ENCODE peak calls at places on chromosome 17, in seven cellular contexts. One of them, this sample, is unnamed.

GRCh38 chr17:79626156-79626890 is 15.5 kb upstream of the RBFOX3 start:
- DNase-seq in nephron progenitor cell: no peak
- DNase-seq in mesendoderm: no peak
- DNase-seq in caudate nucleus: no peak
- DNase-seq in SK-MEL-5: no peak
- DNase-seq in iris pigment epithelial cell: no peak
- DNase-seq in NCI-H69: no peak
- DNase-seq in this sample: no peak

GRCh38 chr17:17359271-17359670 is 56.1 kb downstream of the NT5M start:
- DNase-seq in caudate nucleus: no peak
- DNase-seq in nephron progenitor cell: no peak
- DNase-seq in iris pigment epithelial cell: no peak
- DNase-seq in SK-MEL-5: no peak
- DNase-seq in NCI-H69: no peak
- DNase-seq in mesendoderm: no peak
- DNase-seq in this sample: no peak

GRCh38 chr17:62179525-62180161 is 114.6 kb upstream of the MED13 start:
- DNase-seq in nephron progenitor cell: no peak
- DNase-seq in NCI-H69: peak
- DNase-seq in mesendoderm: peak
- DNase-seq in caudate nucleus: no peak
- DNase-seq in SK-MEL-5: peak
- DNase-seq in iris pigment epithelial cell: peak
- DNase-seq in this sample: no peak

GRCh38 chr17:30950669-30951399 is 20.0 kb upstream of the RNF135 start:
- DNase-seq in mesendoderm: no peak
- DNase-seq in SK-MEL-5: no peak
- DNase-seq in iris pigment epithelial cell: peak
- DNase-seq in caudate nucleus: peak
- DNase-seq in nephron progenitor cell: no peak
- DNase-seq in NCI-H69: peak
- DNase-seq in this sample: no peak

GRCh38 chr17:65123757-65124675 is 13.2 kb upstream of the RGS9 start:
- DNase-seq in mesendoderm: no peak
- DNase-seq in nephron progenitor cell: no peak
- DNase-seq in SK-MEL-5: no peak
- DNase-seq in iris pigment epithelial cell: peak
- DNase-seq in caudate nucleus: no peak
- DNase-seq in NCI-H69: peak
- DNase-seq in this sample: no peak

GRCh38 chr17:48830840-48831548 is at the start of gene CALCOCO2:
- DNase-seq in nephron progenitor cell: peak
- DNase-seq in SK-MEL-5: peak
- DNase-seq in NCI-H69: peak
- DNase-seq in iris pigment epithelial cell: peak
- DNase-seq in caudate nucleus: peak
- DNase-seq in mesendoderm: peak
- DNase-seq in this sample: peak

GRCh38 chr17:6479626-6480324 is 35.5 kb downstream of the PIMREG start:
- DNase-seq in mesendoderm: peak
- DNase-seq in nephron progenitor cell: no peak
- DNase-seq in NCI-H69: peak
- DNase-seq in caudate nucleus: no peak
- DNase-seq in iris pigment epithelial cell: no peak
- DNase-seq in SK-MEL-5: no peak
- DNase-seq in this sample: no peak

GRCh38 chr17:45649796-45650195 is 134.3 kb upstream of the CRHR1 start:
- DNase-seq in SK-MEL-5: no peak
- DNase-seq in caudate nucleus: no peak
- DNase-seq in nephron progenitor cell: no peak
- DNase-seq in iris pigment epithelial cell: no peak
- DNase-seq in NCI-H69: no peak
- DNase-seq in mesendoderm: no peak
- DNase-seq in this sample: no peak

GRCh38 chr17:63366238-63366561 is 79.9 kb downstream of the CYB561 start:
- DNase-seq in caudate nucleus: no peak
- DNase-seq in NCI-H69: no peak
- DNase-seq in mesendoderm: no peak
- DNase-seq in nephron progenitor cell: no peak
- DNase-seq in iris pigment epithelial cell: no peak
- DNase-seq in SK-MEL-5: no peak
- DNase-seq in this sample: no peak

GRCh38 chr17:48427598-48427997 is 2.4 kb downstream of the SKAP1 start:
- DNase-seq in SK-MEL-5: peak
- DNase-seq in nephron progenitor cell: no peak
- DNase-seq in mesendoderm: no peak
- DNase-seq in caudate nucleus: no peak
- DNase-seq in NCI-H69: peak
- DNase-seq in iris pigment epithelial cell: no peak
- DNase-seq in this sample: no peak

GRCh38 chr17:7857724-7858486 is at the start of gene CYB5D1:
- DNase-seq in iris pigment epithelial cell: peak
- DNase-seq in NCI-H69: peak
- DNase-seq in nephron progenitor cell: peak
- DNase-seq in caudate nucleus: peak
- DNase-seq in SK-MEL-5: peak
- DNase-seq in mesendoderm: peak
- DNase-seq in this sample: peak

GRCh38 chr17:75505640-75506039 is 9.7 kb downstream of the CASKIN2 start:
- DNase-seq in NCI-H69: no peak
- DNase-seq in caudate nucleus: no peak
- DNase-seq in mesendoderm: no peak
- DNase-seq in nephron progenitor cell: no peak
- DNase-seq in iris pigment epithelial cell: no peak
- DNase-seq in SK-MEL-5: no peak
- DNase-seq in this sample: no peak

GRCh38 chr17:80195671-80196529 is 24.2 kb downstream of the SGSH start:
- DNase-seq in caudate nucleus: no peak
- DNase-seq in iris pigment epithelial cell: no peak
- DNase-seq in nephron progenitor cell: peak
- DNase-seq in NCI-H69: no peak
- DNase-seq in mesendoderm: peak
- DNase-seq in SK-MEL-5: peak
- DNase-seq in this sample: no peak

GRCh38 chr17:68089881-68090280 is 54.3 kb downstream of the KPNA2 start:
- DNase-seq in nephron progenitor cell: no peak
- DNase-seq in NCI-H69: peak
- DNase-seq in mesendoderm: peak
- DNase-seq in caudate nucleus: no peak
- DNase-seq in iris pigment epithelial cell: no peak
- DNase-seq in SK-MEL-5: peak
- DNase-seq in this sample: peak

GRCh38 chr17:77959216-77959925 is 868 bp downstream of the TNRC6C start:
- DNase-seq in SK-MEL-5: no peak
- DNase-seq in caudate nucleus: peak
- DNase-seq in mesendoderm: peak
- DNase-seq in NCI-H69: peak
- DNase-seq in iris pigment epithelial cell: peak
- DNase-seq in nephron progenitor cell: peak
- DNase-seq in this sample: no peak